ENCODE peak calls at places on chromosomes 12 and 14, in seven cellular contexts. H is OCI-LY7, E is glutamatergic neuron, P is T-helper 17 cell, Q is KG1, V is left cardiac atrium, O is NCI-H187 treated with DMSO at 0.1 percent for 48 hours. F is an unnamed sample.

GRCh38 chr12:56632701-56633464 is 2.8 kb upstream of the BAZ2A start:
- DNase-seq in O (no peak), V (no peak), P (no peak), E (peak), H (peak), Q (no peak), F (no peak)

GRCh38 chr14:95260537-95261440 is 58.9 kb downstream of the CLMN start:
- DNase-seq in O (no peak), Q (no peak), H (no peak), E (no peak), P (no peak), V (no peak), F (no peak)

GRCh38 chr12:13435535-13435934 is 239.0 kb downstream of the EMP1 start:
- DNase-seq in V (no peak), E (no peak), H (no peak), P (no peak), Q (no peak), O (no peak), F (no peak)

GRCh38 chr12:53063708-53064612 is 14.1 kb downstream of the TNS2 start:
- DNase-seq in P (no peak), E (no peak), O (no peak), Q (no peak), H (no peak), V (peak), F (no peak)

GRCh38 chr14:96095581-96096476 is 56.7 kb downstream of the C14orf132 start:
- DNase-seq in E (no peak), H (no peak), P (no peak), Q (no peak), O (no peak), V (no peak), F (no peak)

GRCh38 chr12:78385541-78385940 is 479.0 kb upstream of the SYT1 start:
- DNase-seq in V (no peak), H (no peak), Q (no peak), P (no peak), E (no peak), O (no peak), F (no peak)

GRCh38 chr12:48316491-48316890 is 34.2 kb downstream of the ZNF641 start:
- DNase-seq in E (no peak), O (no peak), H (no peak), Q (no peak), P (no peak), V (no peak), F (no peak)

GRCh38 chr12:977163-977562 is 13.9 kb upstream of the ERC1 start:
- DNase-seq in H (no peak), V (no peak), Q (no peak), O (no peak), P (no peak), E (no peak), F (no peak)

GRCh38 chr14:40252817-40253447 is 820.7 kb upstream of the FBXO33 start:
- DNase-seq in P (no peak), Q (no peak), E (no peak), O (no peak), H (peak), V (no peak), F (no peak)

GRCh38 chr14:51447411-51447810 is 204.3 kb upstream of the FRMD6 start:
- DNase-seq in Q (no peak), P (no peak), V (no peak), H (no peak), E (no peak), O (no peak), F (no peak)

GRCh38 chr14:73745571-73746539 is 31.7 kb upstream of the PNMA1 start:
- DNase-seq in P (no peak), V (no peak), O (no peak), E (no peak), H (no peak), Q (no peak), F (no peak)

GRCh38 chr12:107331471-107331870 is 238.1 kb upstream of the CRY1 start:
- DNase-seq in O (no peak), P (no peak), E (no peak), H (no peak), V (no peak), Q (no peak), F (no peak)

F was measured in T-helper 9 cell.